ENCODE peak calls at places on chromosome 3, in ten cellular contexts. W is H7; E is PC-9; T is HT-29; Z is activated effector memory CD4-positive, alpha-beta T cell treated with Interleukin-2 at 50 U/mL for 16 hours; F is NCI-H1105; V is GM12865; K is activated T-cell treated with anti-CD3 and anti-CD28 coated beads, Interleukin-2, amount 50 U/mL, for 4 hours; H is cardiac muscle cell; D is astrocyte of the spinal cord. I is an unnamed sample.

GRCh38 chr3:14371573-14372474 is 30.6 kb upstream of the SLC6A6 start:
- DNase-seq in K (no peak), W (no peak), E (peak; percentile 93), V (peak; percentile 61), T (peak; percentile 90), D (peak; percentile 52), Z (no peak), F (peak; percentile 72), H (peak; percentile 38), I (peak; percentile 24)

GRCh38 chr3:136152963-136153362 is 43.2 kb downstream of the MSL2 start:
- DNase-seq in E (no peak), T (no peak), F (no peak), H (no peak), W (no peak), Z (no peak), V (no peak), K (no peak), D (no peak), I (no peak)

GRCh38 chr3:148584438-148584837 is 113.3 kb upstream of the AGTR1 start:
- DNase-seq in D (no peak), F (no peak), T (no peak), Z (no peak), E (no peak), H (no peak), V (no peak), K (no peak), W (no peak), I (no peak)

GRCh38 chr3:160675566-160676124 is 1.3 kb upstream of the ARL14 start:
- DNase-seq in V (no peak), F (no peak), T (peak; percentile 54), D (peak; percentile 5), K (no peak), H (no peak), E (peak; percentile 48), W (no peak), Z (no peak), I (no peak)

GRCh38 chr3:143648708-143649107 is 199.6 kb downstream of the SLC9A9 start:
- DNase-seq in D (no peak), T (peak; percentile 27), W (peak; percentile 17), Z (no peak), V (no peak), E (no peak), H (peak; percentile 25), K (no peak), F (no peak), I (no peak)

GRCh38 chr3:187661267-187661666 is 8.9 kb downstream of the SST start:
- DNase-seq in W (no peak), D (no peak), K (no peak), Z (no peak), E (no peak), V (no peak), T (no peak), H (no peak), F (no peak), I (no peak)

GRCh38 chr3:148833223-148833622 is 5.6 kb downstream of the CPB1 start:
- DNase-seq in D (no peak), E (no peak), F (no peak), K (no peak), T (no peak), H (no peak), W (no peak), V (no peak), Z (no peak), I (peak; percentile 4)

GRCh38 chr3:62601238-62601856 is 228.0 kb upstream of the FEZF2 start:
- DNase-seq in E (peak; percentile 37), F (no peak), T (no peak), V (no peak), D (peak; percentile 59), K (no peak), Z (no peak), H (peak; percentile 44), W (no peak), I (peak; percentile 85)

GRCh38 chr3:183825380-183826161 is at the start of gene MAP6D1:
- DNase-seq in F (peak; percentile 81), H (peak; percentile 43), Z (no peak), W (peak; percentile 97), K (peak; percentile 53), E (no peak), T (peak; percentile 67), V (peak; percentile 53), D (peak; percentile 39), I (peak; percentile 26)

GRCh38 chr3:111737712-111738097 is 121.4 kb upstream of the PHLDB2 start:
- DNase-seq in K (no peak), F (no peak), H (peak; percentile 99), W (no peak), E (peak; percentile 77), V (peak; percentile 29), D (peak; percentile 98), Z (no peak), T (no peak), I (peak; percentile 98)

GRCh38 chr3:28651159-28651558 is 302.5 kb upstream of the AZI2 start:
- DNase-seq in Z (no peak), V (no peak), E (no peak), K (no peak), F (no peak), D (peak; percentile 3), T (no peak), W (no peak), H (peak; percentile 29), I (no peak)

GRCh38 chr3:40584625-40585189 is 59.9 kb downstream of the ZNF621 start:
- DNase-seq in H (peak; percentile 92), D (peak; percentile 91), K (peak; percentile 65), Z (peak; percentile 43), E (no peak), T (peak; percentile 64), W (peak; percentile 85), V (peak; percentile 83), F (peak; percentile 17), I (peak; percentile 81)

GRCh38 chr3:31361391-31362273 is 171.1 kb upstream of the STT3B start:
- DNase-seq in T (no peak), K (no peak), H (peak; percentile 69), Z (no peak), D (peak; percentile 77), E (no peak), F (no peak), V (no peak), W (no peak), I (peak; percentile 86)

GRCh38 chr3:71934520-71934919 is 149.6 kb upstream of the PROK2 start:
- DNase-seq in E (no peak), H (no peak), F (no peak), Z (no peak), V (no peak), T (no peak), K (no peak), W (no peak), D (no peak), I (no peak)

GRCh38 chr3:22713936-22714335 is 489.2 kb upstream of the UBE2E2 start:
- DNase-seq in E (peak; percentile 79), D (peak; percentile 79), T (peak; percentile 1), Z (no peak), K (no peak), W (no peak), F (no peak), V (no peak), H (peak; percentile 91), I (peak; percentile 94)

GRCh38 chr3:13537926-13538325 is 11.0 kb upstream of the FBLN2 start:
- DNase-seq in W (no peak), V (no peak), H (peak; percentile 81), K (no peak), E (peak; percentile 93), D (peak; percentile 93), F (no peak), T (peak; percentile 8), Z (no peak), I (peak; percentile 97)

GRCh38 chr3:70072180-70072579 is 72.6 kb downstream of the SAMMSON start:
- DNase-seq in Z (no peak), W (no peak), H (no peak), D (no peak), E (no peak), F (no peak), K (no peak), V (no peak), T (no peak), I (no peak)

GRCh38 chr3:44058022-44058867 is 183.4 kb upstream of the TOPAZ1 start:
- DNase-seq in D (peak; percentile 79), H (peak; percentile 27), W (peak; percentile 56), E (no peak), T (no peak), F (no peak), K (peak; percentile 32), Z (no peak), V (peak; percentile 89), I (peak; percentile 55)

GRCh38 chr3:49930241-49930690 is 655 bp upstream of the MON1A start:
- DNase-seq in W (no peak), E (no peak), F (no peak), K (no peak), T (no peak), D (no peak), Z (no peak), V (no peak), H (no peak), I (no peak)

GRCh38 chr3:55500555-55501340 is 13.6 kb upstream of the WNT5A start:
- DNase-seq in E (no peak), F (no peak), H (peak; percentile 55), T (no peak), W (no peak), Z (no peak), K (no peak), V (no peak), D (peak; percentile 74), I (no peak)

GRCh38 chr3:144107923-144108322 is 136.3 kb downstream of the DIPK2A start:
- DNase-seq in T (no peak), V (no peak), F (peak; percentile 25), Z (no peak), E (no peak), K (no peak), D (no peak), H (no peak), W (no peak), I (no peak)

GRCh38 chr3:148711981-148712666 is 14.4 kb downstream of the AGTR1 start:
- DNase-seq in Z (no peak), T (no peak), D (no peak), E (no peak), F (no peak), V (no peak), H (no peak), W (no peak), K (no peak), I (no peak)

GRCh38 chr3:110314512-110315114 is 757.0 kb upstream of the NECTIN3 start:
- DNase-seq in W (peak; percentile 23), T (peak; percentile 88), E (no peak), D (peak; percentile 65), V (peak; percentile 64), F (peak; percentile 53), Z (peak; percentile 16), H (peak; percentile 73), K (peak; percentile 46), I (peak; percentile 63)

GRCh38 chr3:121894191-121894990 is at the start of gene SLC15A2:
- DNase-seq in F (no peak), W (peak; percentile 19), K (no peak), V (no peak), D (peak; percentile 40), H (peak; percentile 31), T (no peak), E (no peak), Z (no peak), I (no peak)

GRCh38 chr3:129577925-129578742 is 28.3 kb downstream of the PLXND1 start:
- DNase-seq in V (peak; percentile 54), Z (no peak), E (no peak), D (no peak), K (no peak), W (no peak), H (no peak), F (no peak), T (no peak), I (no peak)

GRCh38 chr3:39124876-39125836 is 17.7 kb downstream of the TTC21A start:
- DNase-seq in T (peak; percentile 53), E (peak; percentile 61), D (peak; percentile 40), H (peak; percentile 63), V (no peak), K (no peak), W (peak; percentile 51), F (no peak), Z (no peak), I (no peak)